ENCODE peak calls at places on chromosomes 5 and 9, in six cellular contexts. One of them, this sample, is unnamed.

GRCh38 chr9:111659706-111660105 is 1.7 kb upstream of the GNG10 start:
- DNase-seq in DMS53: no peak
- DNase-seq in HFF-Myc: no peak
- DNase-seq in T-helper 2 cell: no peak
- DNase-seq in NCI-H774: no peak
- DNase-seq in heart left ventricle: no peak
- DNase-seq in this sample: no peak

GRCh38 chr5:131230406-131230805 is 33.4 kb upstream of the CDC42SE2 start:
- DNase-seq in DMS53: peak
- DNase-seq in HFF-Myc: no peak
- DNase-seq in T-helper 2 cell: no peak
- DNase-seq in NCI-H774: no peak
- DNase-seq in heart left ventricle: no peak
- DNase-seq in this sample: no peak

GRCh38 chr9:137412431-137412830 is 10.5 kb downstream of the EXD3 start:
- DNase-seq in DMS53: no peak
- DNase-seq in HFF-Myc: no peak
- DNase-seq in T-helper 2 cell: no peak
- DNase-seq in NCI-H774: no peak
- DNase-seq in heart left ventricle: peak
- DNase-seq in this sample: no peak

GRCh38 chr5:141850183-141850768 is 27.9 kb downstream of the PCDH1 start:
- DNase-seq in DMS53: peak
- DNase-seq in HFF-Myc: no peak
- DNase-seq in T-helper 2 cell: peak
- DNase-seq in NCI-H774: peak
- DNase-seq in heart left ventricle: no peak
- DNase-seq in this sample: peak

GRCh38 chr5:37638897-37639296 is 200.9 kb downstream of the GDNF start:
- DNase-seq in DMS53: no peak
- DNase-seq in HFF-Myc: no peak
- DNase-seq in T-helper 2 cell: no peak
- DNase-seq in NCI-H774: no peak
- DNase-seq in heart left ventricle: no peak
- DNase-seq in this sample: no peak

GRCh38 chr5:137286025-137286610 is 213.0 kb downstream of the SPOCK1 start:
- DNase-seq in DMS53: no peak
- DNase-seq in HFF-Myc: no peak
- DNase-seq in T-helper 2 cell: no peak
- DNase-seq in NCI-H774: no peak
- DNase-seq in heart left ventricle: no peak
- DNase-seq in this sample: no peak

GRCh38 chr9:72554221-72554641 is 32.8 kb downstream of the TMC1 start:
- DNase-seq in DMS53: no peak
- DNase-seq in HFF-Myc: peak
- DNase-seq in T-helper 2 cell: no peak
- DNase-seq in NCI-H774: no peak
- DNase-seq in heart left ventricle: no peak
- DNase-seq in this sample: no peak

GRCh38 chr5:132704875-132705274 is 31.1 kb downstream of the IL4 start:
- DNase-seq in DMS53: no peak
- DNase-seq in HFF-Myc: no peak
- DNase-seq in T-helper 2 cell: no peak
- DNase-seq in NCI-H774: no peak
- DNase-seq in heart left ventricle: no peak
- DNase-seq in this sample: no peak

GRCh38 chr5:178326054-178326715 is 93.6 kb upstream of the PHYKPL start:
- DNase-seq in DMS53: no peak
- DNase-seq in HFF-Myc: no peak
- DNase-seq in T-helper 2 cell: no peak
- DNase-seq in NCI-H774: no peak
- DNase-seq in heart left ventricle: no peak
- DNase-seq in this sample: peak

GRCh38 chr9:137454145-137454505 is 5.0 kb downstream of the NSMF start:
- DNase-seq in DMS53: no peak
- DNase-seq in HFF-Myc: no peak
- DNase-seq in T-helper 2 cell: peak
- DNase-seq in NCI-H774: no peak
- DNase-seq in heart left ventricle: peak
- DNase-seq in this sample: peak

GRCh38 chr5:82413302-82414042 is 135.3 kb upstream of the RPS23 start:
- DNase-seq in DMS53: no peak
- DNase-seq in HFF-Myc: no peak
- DNase-seq in T-helper 2 cell: peak
- DNase-seq in NCI-H774: no peak
- DNase-seq in heart left ventricle: no peak
- DNase-seq in this sample: no peak

GRCh38 chr9:68515304-68516017 is 25.2 kb downstream of the TMEM252 start:
- DNase-seq in DMS53: no peak
- DNase-seq in HFF-Myc: no peak
- DNase-seq in T-helper 2 cell: no peak
- DNase-seq in NCI-H774: no peak
- DNase-seq in heart left ventricle: no peak
- DNase-seq in this sample: no peak

GRCh38 chr5:108642170-108642906 is 105.4 kb upstream of the FER start:
- DNase-seq in DMS53: peak
- DNase-seq in HFF-Myc: peak
- DNase-seq in T-helper 2 cell: peak
- DNase-seq in NCI-H774: peak
- DNase-seq in heart left ventricle: no peak
- DNase-seq in this sample: peak

GRCh38 chr5:34535944-34536628 is 120.0 kb upstream of the RAI14 start:
- DNase-seq in DMS53: peak
- DNase-seq in HFF-Myc: no peak
- DNase-seq in T-helper 2 cell: no peak
- DNase-seq in NCI-H774: peak
- DNase-seq in heart left ventricle: no peak
- DNase-seq in this sample: no peak

GRCh38 chr5:172758077-172758835 is 12.7 kb downstream of the DUSP1 start:
- DNase-seq in DMS53: no peak
- DNase-seq in HFF-Myc: no peak
- DNase-seq in T-helper 2 cell: no peak
- DNase-seq in NCI-H774: no peak
- DNase-seq in heart left ventricle: no peak
- DNase-seq in this sample: no peak

GRCh38 chr5:100505984-100506670 is 29.0 kb upstream of the FAM174A start:
- DNase-seq in DMS53: no peak
- DNase-seq in HFF-Myc: peak
- DNase-seq in T-helper 2 cell: no peak
- DNase-seq in NCI-H774: no peak
- DNase-seq in heart left ventricle: no peak
- DNase-seq in this sample: no peak

GRCh38 chr5:82735160-82735789 is 341.9 kb downstream of the TMEM167A start:
- DNase-seq in DMS53: peak
- DNase-seq in HFF-Myc: no peak
- DNase-seq in T-helper 2 cell: no peak
- DNase-seq in NCI-H774: no peak
- DNase-seq in heart left ventricle: no peak
- DNase-seq in this sample: no peak

GRCh38 chr9:133996531-133997520 is 4.7 kb upstream of the VAV2 start:
- DNase-seq in DMS53: no peak
- DNase-seq in HFF-Myc: no peak
- DNase-seq in T-helper 2 cell: no peak
- DNase-seq in NCI-H774: no peak
- DNase-seq in heart left ventricle: no peak
- DNase-seq in this sample: no peak

GRCh38 chr9:89983411-89983810 is 378.6 kb downstream of the GADD45G start:
- DNase-seq in DMS53: no peak
- DNase-seq in HFF-Myc: no peak
- DNase-seq in T-helper 2 cell: peak
- DNase-seq in NCI-H774: no peak
- DNase-seq in heart left ventricle: no peak
- DNase-seq in this sample: no peak

GRCh38 chr9:35014517-35014916 is 25.0 kb downstream of the DNAJB5 start:
- DNase-seq in DMS53: no peak
- DNase-seq in HFF-Myc: no peak
- DNase-seq in T-helper 2 cell: no peak
- DNase-seq in NCI-H774: no peak
- DNase-seq in heart left ventricle: no peak
- DNase-seq in this sample: no peak

GRCh38 chr5:151115272-151115905 is 34.6 kb upstream of the TNIP1 start:
- DNase-seq in DMS53: peak
- DNase-seq in HFF-Myc: no peak
- DNase-seq in T-helper 2 cell: peak
- DNase-seq in NCI-H774: peak
- DNase-seq in heart left ventricle: peak
- DNase-seq in this sample: peak

GRCh38 chr5:161847896-161848510 is at the start of gene GABRA1:
- DNase-seq in DMS53: peak
- DNase-seq in HFF-Myc: no peak
- DNase-seq in T-helper 2 cell: no peak
- DNase-seq in NCI-H774: no peak
- DNase-seq in heart left ventricle: no peak
- DNase-seq in this sample: no peak

GRCh38 chr5:147613359-147613758 is 103.5 kb upstream of the DPYSL3 start:
- DNase-seq in DMS53: no peak
- DNase-seq in HFF-Myc: no peak
- DNase-seq in T-helper 2 cell: no peak
- DNase-seq in NCI-H774: no peak
- DNase-seq in heart left ventricle: no peak
- DNase-seq in this sample: peak

GRCh38 chr5:751496-751895 is 33.0 kb downstream of the ZDHHC11B start:
- DNase-seq in DMS53: no peak
- DNase-seq in HFF-Myc: no peak
- DNase-seq in T-helper 2 cell: no peak
- DNase-seq in NCI-H774: no peak
- DNase-seq in heart left ventricle: no peak
- DNase-seq in this sample: peak

GRCh38 chr5:73094415-73094814 is 26.0 kb upstream of the TMEM171 start:
- DNase-seq in DMS53: no peak
- DNase-seq in HFF-Myc: no peak
- DNase-seq in T-helper 2 cell: no peak
- DNase-seq in NCI-H774: no peak
- DNase-seq in heart left ventricle: no peak
- DNase-seq in this sample: no peak

GRCh38 chr9:7011395-7012067 is 253.8 kb downstream of the KDM4C start:
- DNase-seq in DMS53: no peak
- DNase-seq in HFF-Myc: no peak
- DNase-seq in T-helper 2 cell: peak
- DNase-seq in NCI-H774: no peak
- DNase-seq in heart left ventricle: no peak
- DNase-seq in this sample: no peak

GRCh38 chr9:91908293-91908623 is 41.8 kb downstream of the ROR2 start:
- DNase-seq in DMS53: no peak
- DNase-seq in HFF-Myc: no peak
- DNase-seq in T-helper 2 cell: no peak
- DNase-seq in NCI-H774: no peak
- DNase-seq in heart left ventricle: no peak
- DNase-seq in this sample: no peak

GRCh38 chr5:1522601-1523479 is 920 bp downstream of the LPCAT1 start:
- DNase-seq in DMS53: peak
- DNase-seq in HFF-Myc: no peak
- DNase-seq in T-helper 2 cell: peak
- DNase-seq in NCI-H774: no peak
- DNase-seq in heart left ventricle: peak
- DNase-seq in this sample: peak

GRCh38 chr5:52985306-52985705 is 3.8 kb upstream of the ITGA2 start:
- DNase-seq in DMS53: no peak
- DNase-seq in HFF-Myc: no peak
- DNase-seq in T-helper 2 cell: no peak
- DNase-seq in NCI-H774: no peak
- DNase-seq in heart left ventricle: no peak
- DNase-seq in this sample: no peak

GRCh38 chr5:173302546-173303155 is 25.6 kb downstream of the STC2 start:
- DNase-seq in DMS53: no peak
- DNase-seq in HFF-Myc: peak
- DNase-seq in T-helper 2 cell: no peak
- DNase-seq in NCI-H774: no peak
- DNase-seq in heart left ventricle: no peak
- DNase-seq in this sample: no peak

GRCh38 chr5:113020461-113021273 is 44.1 kb downstream of the DCP2 start:
- DNase-seq in DMS53: peak
- DNase-seq in HFF-Myc: no peak
- DNase-seq in T-helper 2 cell: peak
- DNase-seq in NCI-H774: no peak
- DNase-seq in heart left ventricle: no peak
- DNase-seq in this sample: no peak

GRCh38 chr5:143676794-143677193 is 135.2 kb upstream of the HMHB1 start:
- DNase-seq in DMS53: peak
- DNase-seq in HFF-Myc: no peak
- DNase-seq in T-helper 2 cell: no peak
- DNase-seq in NCI-H774: no peak
- DNase-seq in heart left ventricle: no peak
- DNase-seq in this sample: peak

GRCh38 chr5:5198111-5198510 is 58.0 kb downstream of the ADAMTS16 start:
- DNase-seq in DMS53: no peak
- DNase-seq in HFF-Myc: no peak
- DNase-seq in T-helper 2 cell: no peak
- DNase-seq in NCI-H774: no peak
- DNase-seq in heart left ventricle: no peak
- DNase-seq in this sample: no peak

GRCh38 chr9:28720746-28721145 is 1147.5 kb upstream of the C9orf72 start:
- DNase-seq in DMS53: no peak
- DNase-seq in HFF-Myc: no peak
- DNase-seq in T-helper 2 cell: no peak
- DNase-seq in NCI-H774: no peak
- DNase-seq in heart left ventricle: no peak
- DNase-seq in this sample: no peak

GRCh38 chr9:81666123-81666522 is 23.2 kb downstream of the TLE1 start:
- DNase-seq in DMS53: no peak
- DNase-seq in HFF-Myc: no peak
- DNase-seq in T-helper 2 cell: no peak
- DNase-seq in NCI-H774: no peak
- DNase-seq in heart left ventricle: no peak
- DNase-seq in this sample: no peak

GRCh38 chr9:89621676-89622075 is 16.9 kb downstream of the GADD45G start:
- DNase-seq in DMS53: no peak
- DNase-seq in HFF-Myc: no peak
- DNase-seq in T-helper 2 cell: no peak
- DNase-seq in NCI-H774: no peak
- DNase-seq in heart left ventricle: no peak
- DNase-seq in this sample: no peak

GRCh38 chr9:138006576-138007233 is 129.1 kb downstream of the CACNA1B start:
- DNase-seq in DMS53: no peak
- DNase-seq in HFF-Myc: no peak
- DNase-seq in T-helper 2 cell: no peak
- DNase-seq in NCI-H774: no peak
- DNase-seq in heart left ventricle: peak
- DNase-seq in this sample: no peak

GRCh38 chr5:178449163-178450060 is 140.8 kb downstream of the COL23A1 start:
- DNase-seq in DMS53: no peak
- DNase-seq in HFF-Myc: no peak
- DNase-seq in T-helper 2 cell: no peak
- DNase-seq in NCI-H774: no peak
- DNase-seq in heart left ventricle: no peak
- DNase-seq in this sample: no peak

GRCh38 chr9:3820643-3821042 is 294.8 kb upstream of the RFX3 start:
- DNase-seq in DMS53: no peak
- DNase-seq in HFF-Myc: no peak
- DNase-seq in T-helper 2 cell: no peak
- DNase-seq in NCI-H774: no peak
- DNase-seq in heart left ventricle: no peak
- DNase-seq in this sample: no peak

This sample was measured in right lobe of liver.